ENCODE peak calls at places on chromosome 3, in four cellular contexts. One of them, this sample, is unnamed.

GRCh38 chr3:76470285-76470684 is 569.6 kb upstream of the ROBO2 start:
- DNase-seq in IMR-90: peak; percentile 95
- DNase-seq in H1: no peak
- DNase-seq in H9: no peak
- DNase-seq in this sample: peak; percentile 10

GRCh38 chr3:170840291-170840859 is 29.6 kb downstream of the RPL22L1 start:
- DNase-seq in IMR-90: peak; percentile 33
- DNase-seq in H1: no peak
- DNase-seq in H9: no peak
- DNase-seq in this sample: no peak

GRCh38 chr3:102972350-102972749 is 537.5 kb downstream of the ZPLD1 start:
- DNase-seq in IMR-90: no peak
- DNase-seq in H1: no peak
- DNase-seq in H9: no peak
- DNase-seq in this sample: no peak

GRCh38 chr3:134597390-134597975 is 53.3 kb downstream of the KY start:
- DNase-seq in IMR-90: no peak
- DNase-seq in H1: no peak
- DNase-seq in H9: no peak
- DNase-seq in this sample: peak; percentile 58

GRCh38 chr3:139941580-139941979 is 6.6 kb downstream of the CLSTN2 start:
- DNase-seq in IMR-90: no peak
- DNase-seq in H1: no peak
- DNase-seq in H9: no peak
- DNase-seq in this sample: no peak

GRCh38 chr3:65939841-65940246 is 98.9 kb downstream of the MAGI1 start:
- DNase-seq in IMR-90: no peak
- DNase-seq in H1: no peak
- DNase-seq in H9: no peak
- DNase-seq in this sample: no peak

GRCh38 chr3:170470063-170471006 is 51.7 kb downstream of the CLDN11 start:
- DNase-seq in IMR-90: peak; percentile 88
- DNase-seq in H1: no peak
- DNase-seq in H9: no peak
- DNase-seq in this sample: no peak

GRCh38 chr3:64049832-64050231 is 26.5 kb upstream of the PSMD6 start:
- DNase-seq in IMR-90: no peak
- DNase-seq in H1: peak; percentile 44
- DNase-seq in H9: peak; percentile 51
- DNase-seq in this sample: peak; percentile 78

GRCh38 chr3:11128682-11129632 is 25.3 kb upstream of the HRH1 start:
- DNase-seq in IMR-90: no peak
- DNase-seq in H1: no peak
- DNase-seq in H9: no peak
- DNase-seq in this sample: no peak

GRCh38 chr3:158091526-158091925 is 14.7 kb downstream of the SHOX2 start:
- DNase-seq in IMR-90: peak; percentile 49
- DNase-seq in H1: no peak
- DNase-seq in H9: no peak
- DNase-seq in this sample: peak; percentile 60

GRCh38 chr3:10522646-10523303 is 17.4 kb upstream of the ATP2B2 start:
- DNase-seq in IMR-90: no peak
- DNase-seq in H1: no peak
- DNase-seq in H9: peak; percentile 12
- DNase-seq in this sample: no peak

GRCh38 chr3:75294124-75294523 is 370.0 kb upstream of the FRG2C start:
- DNase-seq in IMR-90: peak; percentile 35
- DNase-seq in H1: peak; percentile 7
- DNase-seq in H9: peak; percentile 57
- DNase-seq in this sample: peak; percentile 42

GRCh38 chr3:171306631-171307030 is 153.6 kb downstream of the TNIK start:
- DNase-seq in IMR-90: peak; percentile 99
- DNase-seq in H1: no peak
- DNase-seq in H9: no peak
- DNase-seq in this sample: no peak

GRCh38 chr3:23159929-23160328 is 43.2 kb upstream of the UBE2E2 start:
- DNase-seq in IMR-90: peak; percentile 95
- DNase-seq in H1: no peak
- DNase-seq in H9: no peak
- DNase-seq in this sample: no peak

GRCh38 chr3:67362686-67363085 is 291.7 kb downstream of the SUCLG2 start:
- DNase-seq in IMR-90: peak; percentile 21
- DNase-seq in H1: no peak
- DNase-seq in H9: peak; percentile 32
- DNase-seq in this sample: peak; percentile 91

GRCh38 chr3:106877632-106878031 is 499.6 kb upstream of the CCDC54 start:
- DNase-seq in IMR-90: no peak
- DNase-seq in H1: no peak
- DNase-seq in H9: no peak
- DNase-seq in this sample: no peak

GRCh38 chr3:191915717-191916116 is 454.8 kb downstream of the PYDC2 start:
- DNase-seq in IMR-90: no peak
- DNase-seq in H1: no peak
- DNase-seq in H9: no peak
- DNase-seq in this sample: no peak

GRCh38 chr3:169966951-169967915 is 626 bp downstream of the SEC62 start:
- DNase-seq in IMR-90: peak; percentile 49
- DNase-seq in H1: no peak
- DNase-seq in H9: no peak
- DNase-seq in this sample: peak; percentile 67

GRCh38 chr3:159322322-159322939 is 520.6 kb downstream of the MFSD1 start:
- DNase-seq in IMR-90: peak; percentile 20
- DNase-seq in H1: peak; percentile 23
- DNase-seq in H9: peak; percentile 78
- DNase-seq in this sample: peak; percentile 67

GRCh38 chr3:86562095-86562494 is 428.9 kb downstream of the VGLL3 start:
- DNase-seq in IMR-90: no peak
- DNase-seq in H1: no peak
- DNase-seq in H9: no peak
- DNase-seq in this sample: no peak

GRCh38 chr3:16522820-16523219 is 9.3 kb upstream of the RFTN1 start:
- DNase-seq in IMR-90: no peak
- DNase-seq in H1: no peak
- DNase-seq in H9: no peak
- DNase-seq in this sample: no peak

GRCh38 chr3:193960485-193961172 is 175.3 kb upstream of the HES1 start:
- DNase-seq in IMR-90: no peak
- DNase-seq in H1: no peak
- DNase-seq in H9: no peak
- DNase-seq in this sample: no peak

GRCh38 chr3:155390361-155390760 is 96.9 kb upstream of the STRIT1 start:
- DNase-seq in IMR-90: no peak
- DNase-seq in H1: no peak
- DNase-seq in H9: no peak
- DNase-seq in this sample: no peak
- H3K4me2 ChIP-seq in IMR-90: no peak overlapping the region
- H3K4me2 ChIP-seq in H1: no peak overlapping the region
- H3K4me2 ChIP-seq in H9: no peak overlapping the region
- H3K4me2 ChIP-seq in this sample: no peak overlapping the region

GRCh38 chr3:141124715-141125114 is 73.6 kb downstream of the SPSB4 start:
- DNase-seq in IMR-90: no peak
- DNase-seq in H1: no peak
- DNase-seq in H9: no peak
- DNase-seq in this sample: no peak

GRCh38 chr3:141123677-141124410 is 72.7 kb downstream of the SPSB4 start:
- DNase-seq in IMR-90: no peak
- DNase-seq in H1: no peak
- DNase-seq in H9: no peak
- DNase-seq in this sample: no peak

GRCh38 chr3:141126661-141127343 is 75.7 kb downstream of the SPSB4 start:
- DNase-seq in IMR-90: no peak
- DNase-seq in H1: no peak
- DNase-seq in H9: no peak
- DNase-seq in this sample: no peak

GRCh38 chr3:141125351-141125750 is 74.2 kb downstream of the SPSB4 start:
- DNase-seq in IMR-90: no peak
- DNase-seq in H1: no peak
- DNase-seq in H9: no peak
- DNase-seq in this sample: no peak

GRCh38 chr3:141122455-141123030 is 71.4 kb downstream of the SPSB4 start:
- DNase-seq in IMR-90: no peak
- DNase-seq in H1: no peak
- DNase-seq in H9: no peak
- DNase-seq in this sample: peak; percentile 35
- H3K4ac ChIP-seq in IMR-90: no peak overlapping the region
- H3K4ac ChIP-seq in H1: no peak overlapping the region
- H3K4ac ChIP-seq in H9: no peak overlapping the region
- H3K4ac ChIP-seq in this sample: no peak overlapping the region

DNA sequence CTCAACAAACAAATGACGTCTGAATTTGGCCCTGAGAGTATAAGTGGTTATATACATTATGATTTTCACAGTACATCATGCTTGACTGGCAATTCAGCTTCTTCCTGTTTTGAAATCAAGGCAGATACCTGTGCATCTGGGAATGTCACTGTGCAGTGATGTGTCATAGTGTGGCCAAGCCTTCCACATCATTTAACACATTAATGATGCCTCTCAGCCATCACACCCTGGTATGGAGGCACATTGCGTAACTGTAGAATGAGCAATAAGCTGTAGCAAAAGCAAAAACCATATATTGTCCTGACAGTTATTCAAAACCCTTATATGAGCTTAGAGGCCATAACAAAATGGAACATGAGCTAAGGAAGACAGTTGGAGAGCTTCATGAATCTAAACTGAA is 246.0 kb downstream of the EPHA3 start:
- DNase-seq in IMR-90: no peak
- DNase-seq in H1: no peak
- DNase-seq in H9: no peak
- DNase-seq in this sample: no peak
- H3K56ac ChIP-seq in IMR-90: no peak overlapping the region
- H3K56ac ChIP-seq in H1: no peak overlapping the region
- H3K56ac ChIP-seq in H9: no peak overlapping the region
- H3K56ac ChIP-seq in this sample: no peak overlapping the region

GRCh38 chr3:161559177-161559998 is 62.8 kb downstream of the OTOL1 start:
- DNase-seq in IMR-90: peak; percentile 9
- DNase-seq in H1: peak; percentile 7
- DNase-seq in H9: no peak
- DNase-seq in this sample: peak; percentile 61
- H3K4me2 ChIP-seq in IMR-90: no peak overlapping the region
- H3K4me2 ChIP-seq in H1: peak overlapping the region; percentile 25
- H3K4me2 ChIP-seq in H9: peak overlapping the region; percentile 16
- H3K4me2 ChIP-seq in this sample: no peak overlapping the region

GRCh38 chr3:149815728-149816127 is 2.7 kb downstream of the RNF13 start:
- DNase-seq in IMR-90: no peak
- DNase-seq in H1: no peak
- DNase-seq in H9: no peak
- DNase-seq in this sample: no peak
- H3K4ac ChIP-seq in IMR-90: no peak overlapping the region
- H3K4ac ChIP-seq in H1: no peak overlapping the region
- H3K4ac ChIP-seq in H9: no peak overlapping the region
- H3K4ac ChIP-seq in this sample: no peak overlapping the region

GRCh38 chr3:62876064-62876463 is 848 bp upstream of the CADPS start:
- DNase-seq in IMR-90: peak; percentile 20
- DNase-seq in H1: no peak
- DNase-seq in H9: peak; percentile 85
- DNase-seq in this sample: peak; percentile 90
- H3K56ac ChIP-seq in IMR-90: no peak overlapping the region
- H3K56ac ChIP-seq in H1: no peak overlapping the region
- H3K56ac ChIP-seq in H9: no peak overlapping the region
- H3K56ac ChIP-seq in this sample: no peak overlapping the region

DNA sequence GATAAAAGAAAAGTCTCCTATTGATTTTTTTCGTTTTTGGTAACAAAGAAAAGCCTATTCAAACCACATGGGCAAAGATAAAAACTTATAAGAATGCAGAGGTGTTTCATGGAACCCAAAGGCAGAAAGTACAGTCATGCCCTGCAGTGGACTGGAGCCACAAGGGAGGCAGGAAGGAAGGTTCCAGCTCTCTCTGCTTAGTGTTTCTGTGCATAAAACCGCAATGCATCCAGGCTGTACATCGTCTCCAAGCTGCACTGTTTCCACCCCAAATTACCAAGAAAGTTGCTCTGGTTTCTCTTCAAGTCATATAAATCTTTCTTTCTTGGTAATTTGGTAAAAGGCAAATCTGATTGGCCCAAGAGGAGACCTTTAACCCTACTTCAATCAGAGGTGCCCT is 15.8 kb downstream of the TRAT1 start:
- DNase-seq in IMR-90: no peak
- DNase-seq in H1: no peak
- DNase-seq in H9: no peak
- DNase-seq in this sample: no peak
- H3K4me2 ChIP-seq in IMR-90: no peak overlapping the region
- H3K4me2 ChIP-seq in H1: no peak overlapping the region
- H3K4me2 ChIP-seq in H9: no peak overlapping the region
- H3K4me2 ChIP-seq in this sample: no peak overlapping the region

GRCh38 chr3:50341537-50341936 is 901 bp upstream of the RASSF1 start:
- DNase-seq in IMR-90: no peak
- DNase-seq in H1: no peak
- DNase-seq in H9: no peak
- DNase-seq in this sample: no peak

GRCh38 chr3:50339485-50340196 is 995 bp downstream of the RASSF1 start:
- DNase-seq in IMR-90: peak; percentile 45
- DNase-seq in H1: no peak
- DNase-seq in H9: no peak
- DNase-seq in this sample: no peak

GRCh38 chr3:50341996-50342732 is 1.5 kb upstream of the RASSF1 start:
- DNase-seq in IMR-90: no peak
- DNase-seq in H1: no peak
- DNase-seq in H9: no peak
- DNase-seq in this sample: no peak

GRCh38 chr3:50338989-50339388 is 1.6 kb downstream of the RASSF1 start:
- DNase-seq in IMR-90: no peak
- DNase-seq in H1: no peak
- DNase-seq in H9: no peak
- DNase-seq in this sample: no peak

DNA sequence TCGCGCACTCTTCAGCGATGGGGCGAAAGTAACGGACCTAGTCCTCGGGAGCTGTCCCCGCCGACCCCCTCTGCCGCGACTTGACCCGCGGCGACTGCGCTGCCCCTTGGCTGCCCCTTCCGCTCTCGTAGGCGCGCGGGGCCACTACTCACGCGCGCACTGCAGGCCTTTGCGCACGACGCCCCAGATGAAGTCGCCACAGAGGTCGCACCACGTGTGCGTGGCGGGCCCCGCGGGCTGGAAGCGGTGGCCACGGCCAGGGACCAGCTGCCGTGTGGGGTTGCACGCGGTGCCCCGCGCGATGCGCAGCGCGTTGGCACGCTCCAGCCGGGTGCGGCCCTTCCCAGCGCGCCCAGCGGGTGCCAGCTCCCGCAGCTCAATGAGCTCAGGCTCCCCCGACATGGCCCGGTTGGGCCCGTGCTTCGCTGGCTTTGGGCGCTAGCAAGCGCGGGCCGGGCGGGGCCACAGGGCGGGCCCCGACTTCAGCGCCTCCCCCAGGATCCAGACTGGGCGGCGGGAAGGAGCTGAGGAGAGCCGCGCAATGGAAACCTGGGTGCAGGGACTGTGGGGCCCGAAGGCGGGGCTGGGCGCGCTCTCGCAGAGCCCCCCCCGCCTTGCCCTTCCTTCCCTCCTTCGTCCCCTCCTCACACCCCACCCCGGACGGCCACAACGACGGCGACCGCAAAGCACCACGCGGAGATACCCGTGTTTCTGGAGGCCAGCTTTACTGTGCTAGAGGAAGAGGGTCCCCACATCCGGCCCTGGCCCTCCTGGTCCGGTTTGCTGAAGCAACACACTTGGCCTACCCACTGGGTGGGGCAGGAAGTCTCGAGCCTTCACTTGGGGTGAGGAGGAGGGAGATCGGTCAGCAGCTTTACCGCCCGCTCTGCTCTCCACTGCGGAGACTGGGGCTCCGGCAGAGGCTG is at the start of gene RASSF1:
- DNase-seq in IMR-90: no peak
- DNase-seq in H1: no peak
- DNase-seq in H9: peak; percentile 60
- DNase-seq in this sample: peak; percentile 23
- H3K4ac ChIP-seq in IMR-90: peak within 1 kb of the TSS; percentile 81
- H3K4ac ChIP-seq in H1: peak within 1 kb of the TSS; percentile 6
- H3K4ac ChIP-seq in H9: no peak within 1 kb of the TSS
- H3K4ac ChIP-seq in this sample: peak within 1 kb of the TSS; percentile 62